ENCODE peak calls at places on chromosomes 7 and 10, in four cellular contexts. R is IMR-90, N is H9, U is H1. L is an unnamed sample. For H3K27me3, the result is how much of the 10 kb centered on the place peaks cover.

GRCh38 chr7:93219877-93220276 is 6.4 kb downstream of the HEPACAM2 start:
- DNase-seq in R (no peak), N (no peak), U (no peak), L (no peak)

GRCh38 chr7:101023839-101024238 is 4.0 kb downstream of the MUC17 start:
- DNase-seq in R (no peak), N (no peak), U (no peak), L (no peak)

GRCh38 chr7:1693991-1694524 is 24.0 kb downstream of the ELFN1 start:
- DNase-seq in R (peak), N (peak), U (peak), L (peak)

GRCh38 chr7:46146454-46147255 is 225.6 kb upstream of the IGFBP3 start:
- DNase-seq in R (peak), N (no peak), U (no peak), L (no peak)

GRCh38 chr10:1274746-1275544 is 218.8 kb downstream of the WDR37 start:
- DNase-seq in R (no peak), N (no peak), U (no peak), L (no peak)

GRCh38 chr10:29163746-29164145 is 125.1 kb upstream of the LYZL1 start:
- DNase-seq in R (peak), N (no peak), U (no peak), L (no peak)

GRCh38 chr7:35624299-35625186 is 70.4 kb downstream of the HERPUD2 start:
- DNase-seq in R (peak), N (peak), U (peak), L (peak)

GRCh38 chr7:48237354-48237753 is 66.1 kb downstream of the ABCA13 start:
- DNase-seq in R (no peak), N (no peak), U (no peak), L (no peak)

GRCh38 chr10:52774600-52775106 is 2.1 kb upstream of the MBL2 start:
- DNase-seq in R (no peak), N (no peak), U (no peak), L (no peak)

GRCh38 chr7:18974803-18975202 is 142.6 kb downstream of the TWIST1 start:
- DNase-seq in R (peak), N (no peak), U (no peak), L (peak)

GRCh38 chr7:36638140-36638539 is 86.2 kb downstream of the AOAH start:
- DNase-seq in R (no peak), N (no peak), U (no peak), L (peak)

GRCh38 chr10:5937016-5937415 is 40.3 kb downstream of the IL15RA start:
- DNase-seq in R (no peak), N (no peak), U (no peak), L (no peak)

GRCh38 chr7:70883750-70884445 is 248.0 kb upstream of the GALNT17 start:
- DNase-seq in R (no peak), N (no peak), U (no peak), L (no peak)

GRCh38 chr10:132804785-132805426 is 19.0 kb upstream of the NKX6-2 start:
- DNase-seq in R (no peak), N (no peak), U (no peak), L (no peak)
- H3K18ac ChIP-seq in R (no peak), N (no peak), U (no peak), L (no peak)

DNA sequence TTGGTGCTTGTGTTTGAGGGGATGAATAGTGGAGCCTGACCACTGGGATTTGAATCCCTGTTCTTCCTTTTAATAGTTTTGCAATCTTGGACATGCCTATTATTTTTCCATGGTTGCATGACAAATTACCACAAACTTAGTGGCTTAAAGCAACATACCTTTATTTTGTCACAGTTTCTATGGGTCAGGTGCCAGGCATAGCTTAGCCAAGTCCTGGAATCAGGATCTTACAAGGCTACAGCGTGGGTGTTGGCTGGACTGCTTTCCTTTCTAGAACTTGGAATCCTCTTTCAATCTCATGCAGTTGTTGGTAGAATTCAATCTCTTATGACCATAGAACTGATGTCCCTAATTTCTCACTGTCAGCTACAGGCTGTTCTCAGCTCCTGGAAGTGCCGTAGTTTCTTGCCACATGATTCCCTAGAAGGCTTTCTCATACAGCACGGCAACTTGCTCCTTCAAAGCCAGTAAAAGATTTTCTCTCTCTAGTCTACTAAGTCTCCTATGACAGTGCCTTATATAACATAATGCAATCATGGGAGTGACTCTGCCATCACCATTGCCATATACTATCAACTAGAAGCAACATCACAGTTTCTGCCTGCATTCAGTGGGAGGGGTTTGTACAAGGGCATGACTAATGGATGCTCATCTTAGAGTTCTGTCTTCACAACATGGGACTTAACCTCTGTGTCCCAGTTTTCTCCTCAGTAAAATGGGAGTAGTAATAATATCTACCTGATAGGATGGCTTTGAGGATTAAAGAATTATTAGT is 243.4 kb upstream of the FZD1 start:
- DNase-seq in R (no peak), N (no peak), U (no peak), L (no peak)
- H3K27me3 ChIP-seq in R (under half), N (under half), U (under half), L (under half)

DNA sequence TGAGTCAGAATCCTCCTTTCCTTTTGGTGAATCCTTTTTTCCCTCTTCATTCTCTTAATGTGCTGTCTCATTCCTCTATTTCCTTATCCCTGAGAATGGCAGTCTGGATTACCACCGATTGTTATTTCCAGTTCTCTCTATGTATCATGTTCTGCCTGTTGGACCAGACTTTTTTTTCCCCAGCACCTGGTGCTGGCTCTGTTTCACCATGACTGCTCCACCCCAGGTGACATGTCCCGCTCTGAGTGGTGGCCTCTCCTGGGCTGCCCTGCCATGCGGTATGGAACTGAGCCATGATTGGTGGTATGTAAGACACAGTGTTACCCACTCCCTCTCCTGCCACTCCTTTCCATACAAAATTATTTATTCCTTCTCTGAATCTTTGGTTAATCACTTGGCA is 399.9 kb downstream of the GATA3 start:
- DNase-seq in R (no peak), N (no peak), U (no peak), L (no peak)
- H3K56ac ChIP-seq in R (no peak), N (no peak), U (no peak), L (no peak)

GRCh38 chr10:128150551-128150950 is 24.3 kb upstream of the MKI67 start:
- DNase-seq in R (no peak), N (no peak), U (no peak), L (no peak)

GRCh38 chr10:128150045-128150493 is 23.8 kb upstream of the MKI67 start:
- DNase-seq in R (peak), N (peak), U (peak), L (peak)

GRCh38 chr10:128147669-128148068 is 21.4 kb upstream of the MKI67 start:
- DNase-seq in R (peak), N (no peak), U (no peak), L (no peak)

GRCh38 chr10:128151031-128151430 is 24.8 kb upstream of the MKI67 start:
- DNase-seq in R (no peak), N (no peak), U (no peak), L (peak)

GRCh38 chr10:128149267-128149666 is 23.0 kb upstream of the MKI67 start:
- DNase-seq in R (no peak), N (no peak), U (no peak), L (no peak)
- H3K18ac ChIP-seq in R (no peak), N (no peak), U (no peak), L (no peak)

L was measured in mesendoderm.